ENCODE peak calls at places on chromosomes 4 and X, in four cellular contexts. R is cardiac fibroblast; W is CD4-positive, CD25-positive, alpha-beta regulatory T cell; C is body of pancreas. B is an unnamed sample.
A peak's percentile ranks its signal among the peaks of the same experiment; 100 is the strongest.

GRCh38 chr4:73434311-73434710 is 1.7 kb upstream of the AFP start:
- DNase-seq in R (peak; percentile 38), W (no peak), C (no peak), B (peak; percentile 65)

GRCh38 chrX:68498044-68498507 is 775 bp upstream of the YIPF6 start:
- DNase-seq in R (no peak), W (no peak), C (no peak), B (peak; percentile 28)

GRCh38 chrX:68433155-68433980 is at the start of gene OPHN1:
- DNase-seq in R (peak; percentile 76), W (no peak), C (peak; percentile 78), B (peak; percentile 89)

GRCh38 chrX:111519215-111519614 is 7.8 kb downstream of the SERTM2 start:
- DNase-seq in R (peak; percentile 9), W (no peak), C (no peak), B (peak; percentile 50)

GRCh38 chr4:1794809-1795303 is 1.8 kb downstream of the FGFR3 start:
- DNase-seq in R (no peak), W (no peak), C (no peak), B (no peak)

GRCh38 chr4:9691221-9692065 is 90.0 kb upstream of the DRD5 start:
- DNase-seq in R (peak; percentile 72), W (peak; percentile 88), C (peak; percentile 97), B (peak; percentile 97)

GRCh38 chr4:39528056-39528465 is 822 bp upstream of the UGDH start:
- DNase-seq in R (peak; percentile 90), W (no peak), C (no peak), B (no peak)

GRCh38 chr4:22356996-22357596 is 158.8 kb downstream of the ADGRA3 start:
- DNase-seq in R (peak; percentile 49), W (no peak), C (no peak), B (peak; percentile 22)

GRCh38 chr4:182255421-182256190 is 12.4 kb downstream of the TENM3 start:
- DNase-seq in R (no peak), W (no peak), C (no peak), B (no peak)

GRCh38 chr4:165199286-165199685 is 8.1 kb upstream of the KLHL2 start:
- DNase-seq in R (no peak), W (no peak), C (no peak), B (no peak)

GRCh38 chr4:61958591-61958990 is 758.5 kb downstream of the ADGRL3 start:
- DNase-seq in R (no peak), W (no peak), C (no peak), B (no peak)

GRCh38 chrX:45421806-45422205 is 221.1 kb upstream of the DIPK2B start:
- DNase-seq in R (peak; percentile 9), W (no peak), C (no peak), B (no peak)

GRCh38 chr4:159105063-159105414 is 2.2 kb downstream of the RAPGEF2 start:
- DNase-seq in R (peak; percentile 70), W (no peak), C (no peak), B (no peak)

GRCh38 chr4:81380364-81380853 is 91.3 kb downstream of the RASGEF1B start:
- DNase-seq in R (no peak), W (no peak), C (no peak), B (no peak)

GRCh38 chr4:24024157-24024556 is 134.3 kb upstream of the PPARGC1A start:
- DNase-seq in R (peak; percentile 27), W (no peak), C (no peak), B (no peak)

GRCh38 chr4:145130788-145131398 is 32.8 kb downstream of the ABCE1 start:
- DNase-seq in R (peak; percentile 83), W (no peak), C (no peak), B (no peak)

B was measured in GM23338.